ENCODE peak calls at places on chromosomes 6 and 20, in ten cellular contexts. One of them, this sample, is unnamed.

GRCh38 chr20:59028812-59029211 is 3.3 kb downstream of the ATP5F1E start:
- DNase-seq in EL: no peak
- DNase-seq in pons: no peak
- DNase-seq in T-cell: no peak
- DNase-seq in HT1080: no peak
- DNase-seq in dermis blood vessel endothelial cell: no peak
- DNase-seq in left ventricle myocardium inferior: no peak
- DNase-seq in spleen: no peak
- DNase-seq in GM13976: no peak
- DNase-seq in cardiac fibroblast: no peak
- DNase-seq in this sample: no peak

GRCh38 chr6:52149949-52150348 is 36.2 kb upstream of the IL17A start:
- DNase-seq in left ventricle myocardium inferior: no peak
- DNase-seq in EL: no peak
- DNase-seq in dermis blood vessel endothelial cell: no peak
- DNase-seq in pons: no peak
- DNase-seq in spleen: no peak
- DNase-seq in GM13976: no peak
- DNase-seq in cardiac fibroblast: no peak
- DNase-seq in T-cell: no peak
- DNase-seq in HT1080: no peak
- DNase-seq in this sample: no peak

GRCh38 chr6:10801224-10801848 is 37.0 kb downstream of the MAK start:
- DNase-seq in HT1080: peak; percentile 65
- DNase-seq in dermis blood vessel endothelial cell: peak; percentile 76
- DNase-seq in T-cell: peak; percentile 52
- DNase-seq in GM13976: peak; percentile 82
- DNase-seq in pons: peak; percentile 61
- DNase-seq in left ventricle myocardium inferior: peak; percentile 27
- DNase-seq in spleen: peak; percentile 89
- DNase-seq in EL: peak; percentile 65
- DNase-seq in cardiac fibroblast: peak; percentile 64
- DNase-seq in this sample: peak; percentile 25

GRCh38 chr6:145294942-145295341 is 440.4 kb downstream of the EPM2A start:
- DNase-seq in spleen: no peak
- DNase-seq in left ventricle myocardium inferior: no peak
- DNase-seq in GM13976: no peak
- DNase-seq in EL: no peak
- DNase-seq in HT1080: no peak
- DNase-seq in T-cell: no peak
- DNase-seq in cardiac fibroblast: no peak
- DNase-seq in pons: no peak
- DNase-seq in dermis blood vessel endothelial cell: no peak
- DNase-seq in this sample: no peak

GRCh38 chr6:963456-963855 is 270.5 kb upstream of the EXOC2 start:
- DNase-seq in spleen: no peak
- DNase-seq in dermis blood vessel endothelial cell: no peak
- DNase-seq in EL: no peak
- DNase-seq in T-cell: no peak
- DNase-seq in left ventricle myocardium inferior: no peak
- DNase-seq in pons: no peak
- DNase-seq in cardiac fibroblast: no peak
- DNase-seq in GM13976: no peak
- DNase-seq in HT1080: no peak
- DNase-seq in this sample: no peak

GRCh38 chr6:106241498-106241897 is 84.1 kb downstream of the ATG5 start:
- DNase-seq in GM13976: no peak
- DNase-seq in T-cell: no peak
- DNase-seq in EL: no peak
- DNase-seq in cardiac fibroblast: no peak
- DNase-seq in spleen: no peak
- DNase-seq in pons: no peak
- DNase-seq in HT1080: no peak
- DNase-seq in left ventricle myocardium inferior: no peak
- DNase-seq in dermis blood vessel endothelial cell: no peak
- DNase-seq in this sample: no peak

GRCh38 chr6:102670756-102671155 is 1277.2 kb downstream of the GRIK2 start:
- DNase-seq in T-cell: no peak
- DNase-seq in EL: no peak
- DNase-seq in dermis blood vessel endothelial cell: no peak
- DNase-seq in spleen: no peak
- DNase-seq in left ventricle myocardium inferior: no peak
- DNase-seq in pons: no peak
- DNase-seq in HT1080: no peak
- DNase-seq in GM13976: no peak
- DNase-seq in cardiac fibroblast: no peak
- DNase-seq in this sample: no peak

GRCh38 chr20:49570828-49571552 is 3.1 kb upstream of the PTGIS start:
- DNase-seq in spleen: no peak
- DNase-seq in pons: no peak
- DNase-seq in cardiac fibroblast: peak; percentile 46
- DNase-seq in left ventricle myocardium inferior: no peak
- DNase-seq in EL: peak; percentile 31
- DNase-seq in HT1080: peak; percentile 20
- DNase-seq in GM13976: no peak
- DNase-seq in T-cell: no peak
- DNase-seq in dermis blood vessel endothelial cell: no peak
- DNase-seq in this sample: peak; percentile 27

GRCh38 chr20:21101453-21102251 is 4.5 kb downstream of the LINC00237 start:
- DNase-seq in HT1080: no peak
- DNase-seq in dermis blood vessel endothelial cell: peak; percentile 12
- DNase-seq in T-cell: no peak
- DNase-seq in EL: no peak
- DNase-seq in cardiac fibroblast: no peak
- DNase-seq in GM13976: peak; percentile 45
- DNase-seq in pons: peak; percentile 42
- DNase-seq in left ventricle myocardium inferior: no peak
- DNase-seq in spleen: peak; percentile 81
- DNase-seq in this sample: no peak

GRCh38 chr20:33672426-33673114 is 1.7 kb downstream of the NECAB3 start:
- DNase-seq in GM13976: no peak
- DNase-seq in pons: no peak
- DNase-seq in cardiac fibroblast: no peak
- DNase-seq in EL: no peak
- DNase-seq in spleen: no peak
- DNase-seq in dermis blood vessel endothelial cell: no peak
- DNase-seq in left ventricle myocardium inferior: no peak
- DNase-seq in T-cell: no peak
- DNase-seq in HT1080: no peak
- DNase-seq in this sample: peak; percentile 45

GRCh38 chr6:51613558-51613957 is 473.9 kb downstream of the PKHD1 start:
- DNase-seq in EL: no peak
- DNase-seq in cardiac fibroblast: no peak
- DNase-seq in HT1080: no peak
- DNase-seq in pons: no peak
- DNase-seq in GM13976: no peak
- DNase-seq in spleen: no peak
- DNase-seq in left ventricle myocardium inferior: no peak
- DNase-seq in T-cell: no peak
- DNase-seq in dermis blood vessel endothelial cell: no peak
- DNase-seq in this sample: no peak

GRCh38 chr6:150069707-150070106 is 786 bp upstream of the ULBP3 start:
- DNase-seq in T-cell: no peak
- DNase-seq in cardiac fibroblast: no peak
- DNase-seq in pons: no peak
- DNase-seq in HT1080: no peak
- DNase-seq in dermis blood vessel endothelial cell: peak; percentile 5
- DNase-seq in GM13976: no peak
- DNase-seq in left ventricle myocardium inferior: no peak
- DNase-seq in EL: no peak
- DNase-seq in spleen: no peak
- DNase-seq in this sample: peak; percentile 76

GRCh38 chr20:34231634-34232033 is 9.6 kb upstream of the ASIP start:
- DNase-seq in dermis blood vessel endothelial cell: no peak
- DNase-seq in HT1080: no peak
- DNase-seq in spleen: no peak
- DNase-seq in GM13976: no peak
- DNase-seq in left ventricle myocardium inferior: no peak
- DNase-seq in pons: no peak
- DNase-seq in cardiac fibroblast: no peak
- DNase-seq in T-cell: no peak
- DNase-seq in EL: no peak
- DNase-seq in this sample: no peak

GRCh38 chr20:32429343-32429742 is 71.2 kb downstream of the ASXL1 start:
- DNase-seq in pons: no peak
- DNase-seq in EL: no peak
- DNase-seq in dermis blood vessel endothelial cell: no peak
- DNase-seq in HT1080: no peak
- DNase-seq in spleen: no peak
- DNase-seq in GM13976: peak; percentile 7
- DNase-seq in cardiac fibroblast: no peak
- DNase-seq in left ventricle myocardium inferior: no peak
- DNase-seq in T-cell: no peak
- DNase-seq in this sample: no peak

GRCh38 chr6:156899071-156899470 is 121.9 kb downstream of the ARID1B start:
- DNase-seq in T-cell: no peak
- DNase-seq in pons: no peak
- DNase-seq in dermis blood vessel endothelial cell: no peak
- DNase-seq in HT1080: no peak
- DNase-seq in cardiac fibroblast: no peak
- DNase-seq in left ventricle myocardium inferior: no peak
- DNase-seq in GM13976: no peak
- DNase-seq in spleen: no peak
- DNase-seq in EL: no peak
- DNase-seq in this sample: no peak

GRCh38 chr20:12593342-12593741 is 415.4 kb upstream of the SPTLC3 start:
- DNase-seq in spleen: no peak
- DNase-seq in left ventricle myocardium inferior: no peak
- DNase-seq in GM13976: no peak
- DNase-seq in EL: no peak
- DNase-seq in dermis blood vessel endothelial cell: no peak
- DNase-seq in T-cell: no peak
- DNase-seq in HT1080: no peak
- DNase-seq in pons: no peak
- DNase-seq in cardiac fibroblast: no peak
- DNase-seq in this sample: no peak

GRCh38 chr20:4457566-4458543 is 263.9 kb upstream of the PRND start:
- DNase-seq in cardiac fibroblast: no peak
- DNase-seq in GM13976: no peak
- DNase-seq in dermis blood vessel endothelial cell: no peak
- DNase-seq in left ventricle myocardium inferior: peak; percentile 23
- DNase-seq in spleen: no peak
- DNase-seq in T-cell: no peak
- DNase-seq in EL: peak; percentile 28
- DNase-seq in pons: no peak
- DNase-seq in HT1080: no peak
- DNase-seq in this sample: no peak

GRCh38 chr6:106360410-106360988 is at the start of gene CRYBG1:
- DNase-seq in HT1080: no peak
- DNase-seq in pons: no peak
- DNase-seq in cardiac fibroblast: no peak
- DNase-seq in left ventricle myocardium inferior: peak; percentile 25
- DNase-seq in spleen: peak; percentile 91
- DNase-seq in T-cell: peak; percentile 62
- DNase-seq in dermis blood vessel endothelial cell: peak; percentile 46
- DNase-seq in EL: peak; percentile 41
- DNase-seq in GM13976: peak; percentile 88
- DNase-seq in this sample: peak; percentile 49

GRCh38 chr6:53888931-53889330 is 94.1 kb downstream of the LRRC1 start:
- DNase-seq in EL: peak; percentile 50
- DNase-seq in T-cell: no peak
- DNase-seq in spleen: no peak
- DNase-seq in GM13976: no peak
- DNase-seq in cardiac fibroblast: peak; percentile 32
- DNase-seq in pons: no peak
- DNase-seq in dermis blood vessel endothelial cell: no peak
- DNase-seq in left ventricle myocardium inferior: no peak
- DNase-seq in HT1080: no peak
- DNase-seq in this sample: no peak

GRCh38 chr20:2865630-2866029 is 7.7 kb upstream of the PTPRA start:
- DNase-seq in T-cell: peak; percentile 58
- DNase-seq in spleen: no peak
- DNase-seq in left ventricle myocardium inferior: no peak
- DNase-seq in EL: no peak
- DNase-seq in dermis blood vessel endothelial cell: no peak
- DNase-seq in GM13976: no peak
- DNase-seq in cardiac fibroblast: no peak
- DNase-seq in pons: no peak
- DNase-seq in HT1080: no peak
- DNase-seq in this sample: no peak

GRCh38 chr20:54209216-54209813 is 1.4 kb downstream of the PFDN4 start:
- DNase-seq in T-cell: no peak
- DNase-seq in left ventricle myocardium inferior: no peak
- DNase-seq in EL: no peak
- DNase-seq in HT1080: no peak
- DNase-seq in GM13976: no peak
- DNase-seq in spleen: no peak
- DNase-seq in cardiac fibroblast: no peak
- DNase-seq in pons: no peak
- DNase-seq in dermis blood vessel endothelial cell: no peak
- DNase-seq in this sample: no peak

GRCh38 chr20:34824026-34824860 is 1.2 kb downstream of the NCOA6 start:
- DNase-seq in spleen: peak; percentile 86
- DNase-seq in HT1080: peak; percentile 60
- DNase-seq in GM13976: peak; percentile 81
- DNase-seq in EL: peak; percentile 62
- DNase-seq in cardiac fibroblast: peak; percentile 64
- DNase-seq in dermis blood vessel endothelial cell: peak; percentile 58
- DNase-seq in left ventricle myocardium inferior: peak; percentile 44
- DNase-seq in pons: peak; percentile 66
- DNase-seq in T-cell: peak; percentile 73
- DNase-seq in this sample: peak; percentile 61